ENCODE peak calls at places on chromosomes 5 and 9, in seven cellular contexts. B is HAP-1; Y is HT1080; G is LHCN-M2; T is AG04449; E is CD8-positive, alpha-beta T cell; S is stimulated activated CD4-positive, alpha-beta T cell treated with anti-CD3 and anti-CD28 coated beads, Interleukin-1b, Interleukin-23, amount 100 ng/mL, for 48 hours. X is an unnamed sample.
A peak's percentile ranks its signal among the peaks of the same experiment; 100 is the strongest.

GRCh38 chr9:110116543-110116885 is 91.4 kb downstream of the C9orf152 start:
- DNase-seq in B (no peak), Y (peak; percentile 49), G (peak; percentile 92), T (peak; percentile 89), E (no peak), S (no peak), X (peak; percentile 48)

GRCh38 chr9:136533775-136534157 is 12.1 kb downstream of the NOTCH1 start:
- DNase-seq in B (no peak), Y (no peak), G (no peak), T (no peak), E (peak; percentile 68), S (peak; percentile 82), X (no peak)

GRCh38 chr5:119439140-119439625 is 13.1 kb upstream of the HSD17B4 start:
- DNase-seq in B (peak; percentile 60), Y (peak; percentile 29), G (no peak), T (no peak), E (no peak), S (no peak), X (no peak)

GRCh38 chr5:149268928-149269557 is 2.6 kb upstream of the AFAP1L1 start:
- DNase-seq in B (no peak), Y (peak; percentile 68), G (peak; percentile 59), T (no peak), E (no peak), S (no peak), X (peak; percentile 74)

GRCh38 chr9:98045234-98046160 is 11.0 kb upstream of the NANS start:
- DNase-seq in B (peak; percentile 54), Y (peak; percentile 87), G (peak; percentile 71), T (no peak), E (no peak), S (peak; percentile 46), X (peak; percentile 22)

GRCh38 chr5:125326114-125326513 is 579.7 kb upstream of the ZNF608 start:
- DNase-seq in B (peak; percentile 78), Y (peak; percentile 59), G (peak; percentile 85), T (no peak), E (no peak), S (no peak), X (peak; percentile 98)

GRCh38 chr9:102253099-102253498 is 514.7 kb upstream of the GRIN3A start:
- DNase-seq in B (no peak), Y (no peak), G (no peak), T (no peak), E (no peak), S (no peak), X (no peak)

GRCh38 chr5:63911871-63912270 is 50.4 kb downstream of the HTR1A start:
- DNase-seq in B (no peak), Y (no peak), G (no peak), T (no peak), E (no peak), S (no peak), X (no peak)

GRCh38 chr9:114223564-114224246 is 68.4 kb downstream of the COL27A1 start:
- DNase-seq in B (no peak), Y (peak; percentile 94), G (peak; percentile 78), T (no peak), E (no peak), S (no peak), X (no peak)

X was measured in NCI-H69.